ENCODE peak calls at places on chromosomes 4 and X, in ten cellular contexts. I is HT1080, G is T-helper 2 cell, S is activated T-cell treated with anti-CD3 and anti-CD28 coated beads for 24 hours, F is DMS153, P is iPS-NIHi11, A is NCI-H526 treated with DMSO at 0.1 percent for 48 hours, H is fibroblast of gingiva, B is GM23248, Q is erythroblast. R is an unnamed sample.

GRCh38 chr4:88012652-88013051 is 5.2 kb downstream of the PKD2 start:
- DNase-seq in S (no peak), A (no peak), I (no peak), B (no peak), P (no peak), G (no peak), H (no peak), Q (no peak), F (no peak), R (no peak)

GRCh38 chr4:8035371-8035780 is 95.7 kb upstream of the AFAP1 start:
- DNase-seq in I (peak), G (no peak), F (no peak), B (no peak), P (no peak), A (no peak), H (peak), Q (no peak), S (no peak), R (no peak)

GRCh38 chr4:17064959-17065358 is 166.5 kb upstream of the LDB2 start:
- DNase-seq in S (no peak), P (no peak), I (no peak), Q (no peak), H (no peak), G (no peak), F (no peak), B (peak), A (no peak), R (no peak)

GRCh38 chrX:130793966-130794365 is 109.0 kb downstream of the ENOX2 start:
- DNase-seq in I (no peak), B (no peak), Q (no peak), A (no peak), F (peak), P (no peak), H (no peak), S (no peak), G (no peak), R (no peak)

GRCh38 chrX:53047228-53047627 is 1.4 kb upstream of the GPR173 start:
- DNase-seq in B (peak), A (no peak), F (no peak), Q (no peak), G (no peak), I (no peak), P (no peak), S (no peak), H (no peak), R (no peak)

GRCh38 chr4:22686156-22686555 is 6.6 kb upstream of the GBA3 start:
- DNase-seq in Q (no peak), I (no peak), B (peak), A (no peak), H (peak), G (no peak), S (no peak), P (no peak), F (no peak), R (no peak)

GRCh38 chr4:65918217-65918616 is 247.9 kb upstream of the EPHA5 start:
- DNase-seq in I (no peak), A (peak), F (peak), Q (no peak), H (no peak), P (peak), B (no peak), S (no peak), G (no peak), R (no peak)

GRCh38 chr4:3530051-3530450 is 2.2 kb downstream of the LRPAP1 start:
- DNase-seq in A (no peak), B (no peak), S (no peak), H (no peak), Q (no peak), G (no peak), I (no peak), P (no peak), F (no peak), R (no peak)

GRCh38 chrX:11113731-11114130 is 2.6 kb downstream of the HCCS start:
- DNase-seq in S (no peak), P (no peak), I (no peak), F (no peak), Q (no peak), H (peak), B (peak), A (no peak), G (no peak), R (no peak)

GRCh38 chrX:71619193-71619592 is 882 bp upstream of the CXCR3 start:
- DNase-seq in F (no peak), S (peak), P (no peak), A (no peak), H (no peak), Q (no peak), B (no peak), I (no peak), G (no peak), R (no peak)

GRCh38 chr4:173370130-173370476 is 651 bp upstream of the SAP30 start:
- DNase-seq in S (no peak), P (no peak), I (no peak), G (peak), F (no peak), B (no peak), Q (peak), A (no peak), H (no peak), R (no peak)

GRCh38 chr4:37008199-37008598 is 236.3 kb upstream of the NWD2 start:
- DNase-seq in H (no peak), P (no peak), Q (no peak), B (no peak), A (no peak), G (no peak), S (no peak), I (peak), F (peak), R (no peak)

GRCh38 chrX:24553016-24553415 is 87.9 kb downstream of the PDK3 start:
- DNase-seq in H (peak), A (no peak), S (no peak), I (no peak), G (no peak), Q (no peak), F (no peak), B (no peak), P (no peak), R (no peak)

GRCh38 chrX:39990388-39990787 is 107.4 kb downstream of the BCOR start:
- DNase-seq in I (no peak), F (no peak), A (no peak), P (no peak), B (no peak), S (no peak), H (no peak), Q (no peak), G (no peak), R (no peak)

GRCh38 chr4:38503689-38504395 is 160.2 kb upstream of the KLF3 start:
- DNase-seq in Q (no peak), B (no peak), F (no peak), G (no peak), S (no peak), P (no peak), I (no peak), H (no peak), A (no peak), R (no peak)

GRCh38 chr4:150329338-150329737 is 251.1 kb downstream of the DCLK2 start:
- DNase-seq in H (no peak), A (no peak), G (no peak), Q (no peak), F (no peak), I (no peak), P (no peak), S (no peak), B (no peak), R (no peak)

GRCh38 chrX:31499120-31499519 is 427.3 kb upstream of the FTHL17 start:
- DNase-seq in P (no peak), A (no peak), H (peak), B (peak), I (peak), S (no peak), F (no peak), Q (no peak), G (no peak), R (no peak)

GRCh38 chrX:154602766-154603437 is 16.2 kb downstream of the CTAG1B start:
- DNase-seq in G (no peak), Q (no peak), F (no peak), I (no peak), B (no peak), H (no peak), P (no peak), A (no peak), S (no peak), R (no peak)

GRCh38 chr4:144179152-144179739 is 38.7 kb upstream of the GYPA start:
- DNase-seq in A (no peak), B (no peak), H (no peak), F (no peak), S (no peak), G (no peak), I (peak), Q (peak), P (no peak), R (no peak)

GRCh38 chr4:129394635-129395034 is 298.7 kb downstream of the C4orf33 start:
- DNase-seq in F (peak), S (no peak), I (no peak), H (no peak), P (no peak), B (no peak), G (no peak), Q (no peak), A (no peak), R (no peak)

GRCh38 chrX:98490670-98491069 is 1607.0 kb downstream of the RPA4 start:
- DNase-seq in Q (no peak), I (no peak), F (no peak), B (no peak), G (no peak), S (no peak), H (no peak), A (no peak), P (no peak), R (no peak)

GRCh38 chr4:151302432-151302831 is 23.0 kb downstream of the SH3D19 start:
- DNase-seq in F (no peak), G (no peak), Q (no peak), I (peak), A (no peak), B (peak), S (no peak), H (no peak), P (no peak), R (no peak)

GRCh38 chr4:112514449-112515277 is 1.3 kb downstream of the NEUROG2 start:
- DNase-seq in P (peak), B (no peak), H (no peak), S (no peak), F (no peak), Q (peak), I (no peak), A (peak), G (no peak), R (no peak)

GRCh38 chr4:185504098-185505047 is 30.9 kb downstream of the PDLIM3 start:
- DNase-seq in F (no peak), P (no peak), S (no peak), A (peak), H (no peak), I (no peak), B (peak), G (no peak), Q (no peak), R (no peak)

GRCh38 chr4:76738081-76738931 is 159.6 kb downstream of the SOWAHB start:
- DNase-seq in A (no peak), B (peak), Q (no peak), H (peak), P (no peak), S (no peak), I (peak), G (no peak), F (no peak), R (no peak)

GRCh38 chr4:16865209-16865896 is 33.1 kb downstream of the LDB2 start:
- DNase-seq in G (no peak), S (no peak), F (no peak), H (no peak), I (no peak), B (no peak), P (no peak), Q (no peak), A (no peak), R (no peak)

GRCh38 chr4:149896428-149896827 is 80.8 kb upstream of the IQCM start:
- DNase-seq in Q (no peak), B (peak), A (no peak), S (no peak), H (peak), F (no peak), G (no peak), P (no peak), I (peak), R (no peak)